ENCODE peak calls at places on chromosomes 13 and 19, in four cellular contexts. Q is HepG2, D is A549, A is K562. J is an unnamed sample.

GRCh38 chr19:11142528-11143171 is 12.9 kb downstream of the SPC24 start:
- DNase-seq in D (peak), Q (peak), A (peak), J (peak)

GRCh38 chr19:48292798-48293197 is 22.9 kb downstream of the ZNF114 start:
- DNase-seq in Q (no peak), D (peak), A (no peak), J (peak)

GRCh38 chr13:101858869-101859268 is 406.4 kb downstream of the ITGBL1 start:
- DNase-seq in Q (no peak), A (no peak), D (no peak), J (no peak)

GRCh38 chr19:29121684-29122083 is 91.3 kb downstream of the UQCRFS1 start:
- DNase-seq in Q (no peak), A (peak), D (peak), J (no peak)

GRCh38 chr19:22257381-22257780 is 28.9 kb upstream of the ZNF729 start:
- DNase-seq in Q (no peak), D (no peak), A (no peak), J (no peak)

GRCh38 chr19:17112271-17112670 is 36.7 kb downstream of the MYO9B start:
- DNase-seq in D (no peak), Q (no peak), A (no peak), J (no peak)

GRCh38 chr13:70527553-70527952 is 419.3 kb upstream of the KLHL1 start:
- DNase-seq in A (no peak), D (no peak), Q (no peak), J (no peak)

GRCh38 chr19:34502582-34503545 is 21.3 kb downstream of the WTIP start:
- DNase-seq in Q (no peak), D (no peak), A (no peak), J (peak)

GRCh38 chr19:45472557-45473365 is 5.0 kb downstream of the FOSB start:
- DNase-seq in D (no peak), A (no peak), Q (no peak), J (no peak)

GRCh38 chr19:31109626-31110025 is 239.6 kb downstream of the TSHZ3 start:
- DNase-seq in Q (no peak), D (no peak), A (no peak), J (no peak)

GRCh38 chr13:85347251-85347650 is 452.0 kb downstream of the SLITRK6 start:
- DNase-seq in Q (no peak), D (no peak), A (no peak), J (peak)

GRCh38 chr19:9309974-9310446 is 372 bp upstream of the ZNF699 start:
- DNase-seq in D (peak), Q (no peak), A (peak), J (peak)

GRCh38 chr19:14248578-14249011 is 42.6 kb upstream of the ADGRL1 start:
- DNase-seq in Q (no peak), D (peak), A (peak), J (no peak)

GRCh38 chr19:40610396-40611064 is 9.4 kb downstream of the LTBP4 start:
- DNase-seq in D (no peak), Q (no peak), A (no peak), J (no peak)

GRCh38 chr13:32316030-32316344 is 679 bp downstream of the BRCA2 start:
- DNase-seq in A (no peak), Q (no peak), D (no peak), J (no peak)

GRCh38 chr19:40542197-40542859 is 34.3 kb upstream of the SHKBP1 start:
- DNase-seq in A (no peak), D (no peak), Q (no peak), J (peak)

GRCh38 chr19:33300016-33300981 is 2.0 kb downstream of the CEBPA start:
- DNase-seq in A (no peak), Q (peak), D (no peak), J (no peak)

GRCh38 chr19:47122359-47123335 is 8.0 kb upstream of the SAE1 start:
- DNase-seq in D (peak), Q (peak), A (no peak), J (peak)

GRCh38 chr19:16285769-16286564 is 38.7 kb upstream of the KLF2 start:
- DNase-seq in D (no peak), Q (no peak), A (peak), J (no peak)

GRCh38 chr13:63088226-63088625 is 1672.6 kb upstream of the PCDH20 start:
- DNase-seq in D (no peak), A (no peak), Q (no peak), J (peak)

GRCh38 chr13:40136896-40137295 is 481.4 kb downstream of the COG6 start:
- DNase-seq in D (no peak), A (no peak), Q (no peak), J (no peak)

GRCh38 chr13:46479691-46480090 is 73.3 kb upstream of the LRCH1 start:
- DNase-seq in A (no peak), Q (no peak), D (no peak), J (no peak)

GRCh38 chr13:29105779-29106178 is 285.6 kb downstream of the MTUS2 start:
- DNase-seq in D (peak), Q (no peak), A (peak), J (no peak)
- TF ChIP-seq MAZ in D (no peak), Q (no peak), A (no peak), J (no peak)

GRCh38 chr13:26656919-26657318 is 99.4 kb downstream of the WASF3 start:
- DNase-seq in Q (peak), D (no peak), A (no peak), J (peak)
- TF ChIP-seq MAZ in Q (no peak), D (no peak), A (no peak), J (no peak)

GRCh38 chr19:50564229-50565105 is 3.8 kb downstream of the LRRC4B start:
- DNase-seq in A (no peak), Q (no peak), D (no peak), J (no peak)

GRCh38 chr19:50559636-50560035 is 8.6 kb downstream of the LRRC4B start:
- DNase-seq in A (no peak), D (no peak), Q (no peak), J (no peak)

GRCh38 chr19:50562996-50563395 is 5.2 kb downstream of the LRRC4B start:
- DNase-seq in A (no peak), D (no peak), Q (no peak), J (no peak)

GRCh38 chr19:50563597-50563996 is 4.6 kb downstream of the LRRC4B start:
- DNase-seq in A (no peak), D (no peak), Q (no peak), J (no peak)

DNA sequence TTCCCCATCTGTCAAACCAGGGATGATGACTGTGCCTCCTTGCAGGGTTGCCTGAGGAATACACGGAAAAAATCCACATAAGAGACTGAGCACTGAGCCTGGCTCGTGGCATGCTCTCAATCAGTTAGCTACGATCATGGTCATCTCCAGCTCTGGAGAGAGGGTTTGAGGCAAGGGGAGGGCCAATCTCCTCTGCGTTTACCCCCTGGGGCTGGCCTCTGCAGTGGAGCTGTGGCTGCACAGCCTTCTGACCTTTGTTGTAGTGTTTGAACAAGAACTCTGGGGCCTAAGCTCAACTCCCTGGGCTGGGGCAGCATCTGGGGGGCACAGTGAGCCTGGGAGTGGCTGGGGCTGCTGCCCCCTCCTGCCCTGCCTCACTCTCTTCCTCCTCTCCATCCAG is 5.9 kb downstream of the LRRC4B start:
- DNase-seq in D (no peak), A (no peak), Q (no peak), J (no peak)
- TF ChIP-seq MAZ in D (no peak), A (no peak), Q (no peak), J (no peak)

GRCh38 chr19:18291019-18291524 is 9.7 kb upstream of the JUND start:
- DNase-seq in A (no peak), D (no peak), Q (no peak), J (no peak)

GRCh38 chr19:18290250-18291018 is 9.0 kb upstream of the JUND start:
- DNase-seq in D (no peak), A (peak), Q (no peak), J (peak)

GRCh38 chr19:18292460-18292809 is 11.0 kb upstream of the JUND start:
- DNase-seq in A (no peak), D (no peak), Q (no peak), J (no peak)

GRCh38 chr19:18292810-18293641 is 11.6 kb upstream of the JUND start:
- DNase-seq in A (peak), Q (peak), D (peak), J (peak)

GRCh38 chr19:18291590-18292459 is 10.4 kb upstream of the JUND start:
- DNase-seq in Q (peak), D (peak), A (peak), J (peak)
- TF ChIP-seq MAZ in Q (peak), D (peak), A (peak), J (peak)

GRCh38 chr19:49411681-49412321 is 11.4 kb downstream of the PTH2 start:
- DNase-seq in Q (no peak), A (no peak), D (no peak), J (no peak)
- TF ChIP-seq MAZ in Q (no peak), A (no peak), D (no peak), J (no peak)

GRCh38 chr13:38970380-38971051 is 20.1 kb downstream of the STOML3 start:
- DNase-seq in A (no peak), Q (no peak), D (no peak), J (no peak)
- TF ChIP-seq MAZ in A (no peak), Q (no peak), D (no peak), J (no peak)

GRCh38 chr13:113526466-113527220 is 36.1 kb upstream of the DCUN1D2 start:
- DNase-seq in Q (no peak), D (no peak), A (no peak), J (no peak)
- TF ChIP-seq MAZ in Q (no peak), D (no peak), A (no peak), J (no peak)

DNA sequence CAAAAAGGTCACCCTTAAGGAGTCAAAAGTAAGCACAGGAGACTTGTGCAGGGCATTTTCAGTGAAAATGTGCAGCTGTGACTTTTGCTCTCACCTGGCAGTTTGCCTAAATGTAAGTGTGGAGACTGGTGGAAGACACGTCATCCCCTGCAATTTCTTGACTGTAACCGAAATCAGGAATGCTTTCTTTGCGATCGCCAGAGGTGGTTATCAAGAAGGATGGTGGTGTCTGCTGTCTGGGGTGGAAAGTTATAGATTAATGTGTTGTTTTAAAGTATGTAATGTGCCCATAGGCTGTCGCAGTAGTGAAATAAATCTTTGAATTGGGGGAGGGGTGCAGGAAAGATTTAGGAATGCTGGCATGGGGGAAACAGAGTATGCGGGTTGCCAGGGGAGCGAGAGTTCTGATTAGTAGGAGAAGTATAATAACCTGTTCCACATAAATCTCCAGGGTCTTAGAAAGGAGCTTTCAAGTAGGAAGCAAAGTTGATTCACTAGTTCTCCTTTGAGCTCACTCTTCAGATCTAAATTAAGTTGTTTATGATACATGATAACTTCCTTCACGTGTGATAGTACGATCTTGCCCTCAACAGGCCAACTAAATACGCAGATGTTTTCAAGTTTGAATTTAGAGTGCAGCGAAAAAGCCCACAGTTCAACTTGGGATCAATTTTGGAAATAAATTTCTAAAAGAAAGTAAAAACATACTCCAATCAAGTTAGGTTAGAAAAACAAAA is 1520.0 kb upstream of the SLC10A2 start:
- DNase-seq in D (no peak), A (no peak), Q (no peak), J (peak)
- TF ChIP-seq MAZ in D (no peak), A (no peak), Q (no peak), J (no peak)

GRCh38 chr13:30906411-30906990 is 430 bp downstream of the MEDAG start:
- DNase-seq in A (no peak), Q (no peak), D (no peak), J (no peak)
- TF ChIP-seq MAZ in A (no peak), Q (no peak), D (no peak), J (no peak)